ENCODE peak calls at places on chromosomes 3 and 15, in six cellular contexts. One of them, this sample, is unnamed.

GRCh38 chr3:58899159-58899952 is 150.5 kb downstream of the CFAP20DC start:
- DNase-seq in neural progenitor cell: no peak
- DNase-seq in fibroblast of lung: no peak
- DNase-seq in dorsolateral prefrontal cortex: no peak
- DNase-seq in left ventricle myocardium inferior: peak; percentile 58
- DNase-seq in foreskin fibroblast: peak; percentile 25
- DNase-seq in this sample: no peak

GRCh38 chr3:116000315-116000714 is 377.0 kb downstream of the GAP43 start:
- DNase-seq in neural progenitor cell: no peak
- DNase-seq in fibroblast of lung: peak; percentile 88
- DNase-seq in dorsolateral prefrontal cortex: no peak
- DNase-seq in left ventricle myocardium inferior: no peak
- DNase-seq in foreskin fibroblast: peak; percentile 91
- DNase-seq in this sample: peak; percentile 78

GRCh38 chr15:31325432-31325975 is 1.1 kb upstream of the KLF13 start:
- DNase-seq in neural progenitor cell: peak; percentile 52
- DNase-seq in fibroblast of lung: peak; percentile 66
- DNase-seq in dorsolateral prefrontal cortex: peak; percentile 76
- DNase-seq in left ventricle myocardium inferior: peak; percentile 88
- DNase-seq in foreskin fibroblast: no peak
- DNase-seq in this sample: peak; percentile 64

GRCh38 chr3:108475220-108475782 is 35.1 kb downstream of the MYH15 start:
- DNase-seq in neural progenitor cell: no peak
- DNase-seq in fibroblast of lung: no peak
- DNase-seq in dorsolateral prefrontal cortex: no peak
- DNase-seq in left ventricle myocardium inferior: no peak
- DNase-seq in foreskin fibroblast: no peak
- DNase-seq in this sample: no peak

GRCh38 chr15:39837454-39837853 is 54.8 kb upstream of the FSIP1 start:
- DNase-seq in neural progenitor cell: no peak
- DNase-seq in fibroblast of lung: no peak
- DNase-seq in dorsolateral prefrontal cortex: no peak
- DNase-seq in left ventricle myocardium inferior: no peak
- DNase-seq in foreskin fibroblast: no peak
- DNase-seq in this sample: no peak

GRCh38 chr3:187522293-187522692 is 147.9 kb downstream of the SST start:
- DNase-seq in neural progenitor cell: no peak
- DNase-seq in fibroblast of lung: no peak
- DNase-seq in dorsolateral prefrontal cortex: no peak
- DNase-seq in left ventricle myocardium inferior: no peak
- DNase-seq in foreskin fibroblast: no peak
- DNase-seq in this sample: peak; percentile 25

GRCh38 chr15:41936649-41937567 is 35.4 kb downstream of the EHD4 start:
- DNase-seq in neural progenitor cell: no peak
- DNase-seq in fibroblast of lung: no peak
- DNase-seq in dorsolateral prefrontal cortex: no peak
- DNase-seq in left ventricle myocardium inferior: no peak
- DNase-seq in foreskin fibroblast: no peak
- DNase-seq in this sample: no peak

GRCh38 chr3:9420850-9421549 is 23.6 kb downstream of the SETD5 start:
- DNase-seq in neural progenitor cell: no peak
- DNase-seq in fibroblast of lung: peak; percentile 41
- DNase-seq in dorsolateral prefrontal cortex: no peak
- DNase-seq in left ventricle myocardium inferior: no peak
- DNase-seq in foreskin fibroblast: no peak
- DNase-seq in this sample: peak; percentile 30

GRCh38 chr3:159796744-159797143 is 191.9 kb upstream of the IL12A start:
- DNase-seq in neural progenitor cell: no peak
- DNase-seq in fibroblast of lung: peak; percentile 71
- DNase-seq in dorsolateral prefrontal cortex: no peak
- DNase-seq in left ventricle myocardium inferior: no peak
- DNase-seq in foreskin fibroblast: no peak
- DNase-seq in this sample: peak; percentile 59

DNA sequence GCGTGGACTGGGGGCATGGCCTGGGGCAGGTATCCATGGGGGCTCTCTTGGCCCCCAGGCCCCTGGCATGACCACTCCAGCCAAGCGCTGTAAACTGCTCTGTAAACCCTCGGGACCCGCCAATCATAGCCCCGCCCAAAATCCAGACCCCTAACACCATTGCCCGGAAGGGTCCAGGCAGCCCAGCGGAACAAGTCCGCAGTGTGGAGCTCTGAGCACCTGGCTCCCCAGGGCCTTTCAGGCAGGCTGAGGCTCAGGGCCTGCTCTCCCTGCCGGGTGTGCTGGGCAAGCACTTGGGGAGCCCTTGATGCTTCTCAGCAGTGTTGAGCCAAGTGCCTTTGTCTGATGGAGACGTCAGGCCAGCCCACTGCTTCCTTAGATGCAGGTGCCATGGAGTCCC is 106.2 kb downstream of the TLE3 start:
- DNase-seq in neural progenitor cell: peak; percentile 65
- DNase-seq in fibroblast of lung: no peak
- DNase-seq in dorsolateral prefrontal cortex: no peak
- DNase-seq in left ventricle myocardium inferior: no peak
- DNase-seq in foreskin fibroblast: no peak
- DNase-seq in this sample: no peak
- TF ChIP-seq CTCF in neural progenitor cell: no peak
- TF ChIP-seq CTCF in fibroblast of lung: no peak
- TF ChIP-seq CTCF in dorsolateral prefrontal cortex: no peak
- TF ChIP-seq CTCF in left ventricle myocardium inferior: no peak
- TF ChIP-seq CTCF in foreskin fibroblast: no peak
- TF ChIP-seq CTCF in this sample: no peak

GRCh38 chr15:36863551-36863950 is 236.8 kb downstream of the MEIS2 start:
- DNase-seq in neural progenitor cell: no peak
- DNase-seq in fibroblast of lung: peak; percentile 17
- DNase-seq in dorsolateral prefrontal cortex: no peak
- DNase-seq in left ventricle myocardium inferior: no peak
- DNase-seq in foreskin fibroblast: no peak
- DNase-seq in this sample: no peak
- H3K4me3 ChIP-seq in neural progenitor cell: no peak overlapping the region
- H3K4me3 ChIP-seq in fibroblast of lung: no peak overlapping the region
- H3K4me3 ChIP-seq in dorsolateral prefrontal cortex: no peak overlapping the region
- H3K4me3 ChIP-seq in left ventricle myocardium inferior: no peak overlapping the region
- H3K4me3 ChIP-seq in foreskin fibroblast: no peak overlapping the region
- H3K4me3 ChIP-seq in this sample: no peak overlapping the region

GRCh38 chr15:101151286-101151685 is 100.6 kb downstream of the CHSY1 start:
- DNase-seq in neural progenitor cell: no peak
- DNase-seq in fibroblast of lung: no peak
- DNase-seq in dorsolateral prefrontal cortex: no peak
- DNase-seq in left ventricle myocardium inferior: no peak
- DNase-seq in foreskin fibroblast: no peak
- DNase-seq in this sample: no peak

GRCh38 chr15:101150723-101151040 is 101.2 kb downstream of the CHSY1 start:
- DNase-seq in neural progenitor cell: no peak
- DNase-seq in fibroblast of lung: no peak
- DNase-seq in dorsolateral prefrontal cortex: no peak
- DNase-seq in left ventricle myocardium inferior: no peak
- DNase-seq in foreskin fibroblast: no peak
- DNase-seq in this sample: no peak

GRCh38 chr15:101153801-101154656 is 97.8 kb downstream of the CHSY1 start:
- DNase-seq in neural progenitor cell: no peak
- DNase-seq in fibroblast of lung: no peak
- DNase-seq in dorsolateral prefrontal cortex: peak; percentile 20
- DNase-seq in left ventricle myocardium inferior: no peak
- DNase-seq in foreskin fibroblast: no peak
- DNase-seq in this sample: no peak

GRCh38 chr15:101149864-101150722 is 101.8 kb downstream of the CHSY1 start:
- DNase-seq in neural progenitor cell: no peak
- DNase-seq in fibroblast of lung: no peak
- DNase-seq in dorsolateral prefrontal cortex: no peak
- DNase-seq in left ventricle myocardium inferior: no peak
- DNase-seq in foreskin fibroblast: no peak
- DNase-seq in this sample: no peak

DNA sequence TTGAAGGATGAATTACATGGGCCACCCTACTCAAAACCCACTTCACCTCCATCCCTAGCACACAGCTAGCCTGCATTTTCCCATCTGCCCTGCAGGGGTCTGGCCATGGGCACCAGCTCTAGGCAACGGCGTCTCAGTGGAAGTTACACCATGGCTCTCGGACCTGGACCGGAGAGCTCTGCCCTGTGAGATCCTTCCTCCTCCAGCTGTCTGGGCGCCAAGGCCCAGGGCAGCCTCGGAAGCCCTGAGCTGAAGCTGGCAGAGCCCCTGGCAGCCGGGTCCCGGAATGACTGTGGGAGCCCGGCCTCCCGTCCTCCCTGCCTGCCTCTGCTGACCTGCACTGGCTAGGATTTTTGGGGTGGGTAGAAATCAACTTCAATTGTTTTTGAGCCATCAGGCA is 98.9 kb downstream of the CHSY1 start:
- DNase-seq in neural progenitor cell: peak; percentile 48
- DNase-seq in fibroblast of lung: no peak
- DNase-seq in dorsolateral prefrontal cortex: no peak
- DNase-seq in left ventricle myocardium inferior: no peak
- DNase-seq in foreskin fibroblast: no peak
- DNase-seq in this sample: no peak
- TF ChIP-seq CTCF in neural progenitor cell: peak; percentile 54
- TF ChIP-seq CTCF in fibroblast of lung: peak; percentile 39
- TF ChIP-seq CTCF in dorsolateral prefrontal cortex: peak; percentile 18
- TF ChIP-seq CTCF in left ventricle myocardium inferior: peak; percentile 39
- TF ChIP-seq CTCF in foreskin fibroblast: peak; percentile 11
- TF ChIP-seq CTCF in this sample: peak; percentile 47

DNA sequence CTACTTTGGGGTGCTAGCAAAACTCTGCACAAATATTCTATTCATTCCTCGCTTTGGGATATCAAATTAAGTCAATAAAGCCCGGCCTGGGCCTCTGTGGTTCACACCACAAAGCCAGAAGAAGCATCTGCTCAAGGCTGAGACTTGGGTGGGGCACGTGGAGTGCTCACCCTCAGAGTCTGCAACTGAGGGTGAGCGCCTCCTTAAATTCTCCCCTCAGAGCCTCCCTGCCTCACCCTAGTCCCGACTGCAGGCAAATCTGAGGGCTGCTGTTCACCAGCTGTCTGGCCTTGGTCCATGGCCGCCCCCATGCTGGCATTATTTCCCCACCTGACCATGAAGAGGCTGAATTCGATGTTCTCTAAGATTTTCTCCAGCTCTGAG is 1.7 kb upstream of the MEGF11 start:
- DNase-seq in neural progenitor cell: no peak
- DNase-seq in fibroblast of lung: no peak
- DNase-seq in dorsolateral prefrontal cortex: no peak
- DNase-seq in left ventricle myocardium inferior: no peak
- DNase-seq in foreskin fibroblast: no peak
- DNase-seq in this sample: no peak
- H3K4me3 ChIP-seq in neural progenitor cell: no peak overlapping the region
- H3K4me3 ChIP-seq in fibroblast of lung: no peak overlapping the region
- H3K4me3 ChIP-seq in dorsolateral prefrontal cortex: no peak overlapping the region
- H3K4me3 ChIP-seq in left ventricle myocardium inferior: no peak overlapping the region
- H3K4me3 ChIP-seq in foreskin fibroblast: no peak overlapping the region
- H3K4me3 ChIP-seq in this sample: no peak overlapping the region

GRCh38 chr3:112699436-112699978 is 58.6 kb upstream of the CCDC80 start:
- DNase-seq in neural progenitor cell: no peak
- DNase-seq in fibroblast of lung: peak; percentile 42
- DNase-seq in dorsolateral prefrontal cortex: no peak
- DNase-seq in left ventricle myocardium inferior: no peak
- DNase-seq in foreskin fibroblast: peak; percentile 75
- DNase-seq in this sample: no peak
- TF ChIP-seq CTCF in neural progenitor cell: no peak
- TF ChIP-seq CTCF in fibroblast of lung: peak; percentile 7
- TF ChIP-seq CTCF in dorsolateral prefrontal cortex: no peak
- TF ChIP-seq CTCF in left ventricle myocardium inferior: no peak
- TF ChIP-seq CTCF in foreskin fibroblast: no peak
- TF ChIP-seq CTCF in this sample: no peak

GRCh38 chr3:179528786-179529185 is 33.9 kb upstream of the ACTL6A start:
- DNase-seq in neural progenitor cell: no peak
- DNase-seq in fibroblast of lung: peak; percentile 3
- DNase-seq in dorsolateral prefrontal cortex: no peak
- DNase-seq in left ventricle myocardium inferior: no peak
- DNase-seq in foreskin fibroblast: peak; percentile 11
- DNase-seq in this sample: no peak

GRCh38 chr3:179526482-179526881 is 36.2 kb upstream of the ACTL6A start:
- DNase-seq in neural progenitor cell: no peak
- DNase-seq in fibroblast of lung: no peak
- DNase-seq in dorsolateral prefrontal cortex: no peak
- DNase-seq in left ventricle myocardium inferior: no peak
- DNase-seq in foreskin fibroblast: no peak
- DNase-seq in this sample: peak; percentile 10

GRCh38 chr3:179526989-179527391 is 35.7 kb upstream of the ACTL6A start:
- DNase-seq in neural progenitor cell: peak; percentile 77
- DNase-seq in fibroblast of lung: peak; percentile 85
- DNase-seq in dorsolateral prefrontal cortex: no peak
- DNase-seq in left ventricle myocardium inferior: peak; percentile 59
- DNase-seq in foreskin fibroblast: peak; percentile 56
- DNase-seq in this sample: peak; percentile 83
- H3K4me3 ChIP-seq in neural progenitor cell: no peak overlapping the region
- H3K4me3 ChIP-seq in fibroblast of lung: peak overlapping the region; percentile 32
- H3K4me3 ChIP-seq in dorsolateral prefrontal cortex: peak overlapping the region; percentile 27
- H3K4me3 ChIP-seq in left ventricle myocardium inferior: peak overlapping the region; percentile 32
- H3K4me3 ChIP-seq in foreskin fibroblast: peak overlapping the region; percentile 40
- H3K4me3 ChIP-seq in this sample: peak overlapping the region; percentile 36

DNA sequence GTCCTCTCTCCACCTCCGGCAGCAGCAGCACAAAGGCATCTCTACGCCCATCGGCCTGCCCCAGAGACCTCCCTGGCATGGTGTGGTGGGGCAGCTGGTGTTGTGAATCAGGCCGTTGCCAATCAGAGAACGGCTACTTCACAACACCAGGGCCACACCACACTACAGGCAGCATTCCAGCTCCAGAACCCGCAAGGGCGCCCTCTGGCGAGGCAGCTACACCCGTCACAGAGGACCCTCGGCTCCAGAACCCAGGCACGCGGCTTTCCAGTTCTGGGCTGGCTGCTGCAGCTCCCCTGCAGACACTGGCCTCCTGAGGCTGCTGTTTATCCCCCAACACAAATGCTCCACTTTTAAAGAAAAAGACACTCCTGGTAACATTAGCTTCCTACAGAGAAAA is 127.5 kb upstream of the TOPAZ1 start:
- DNase-seq in neural progenitor cell: peak; percentile 70
- DNase-seq in fibroblast of lung: peak; percentile 43
- DNase-seq in dorsolateral prefrontal cortex: peak; percentile 58
- DNase-seq in left ventricle myocardium inferior: peak; percentile 31
- DNase-seq in foreskin fibroblast: no peak
- DNase-seq in this sample: peak; percentile 13
- TF ChIP-seq CTCF in neural progenitor cell: peak; percentile 65
- TF ChIP-seq CTCF in fibroblast of lung: peak; percentile 54
- TF ChIP-seq CTCF in dorsolateral prefrontal cortex: peak; percentile 16
- TF ChIP-seq CTCF in left ventricle myocardium inferior: peak; percentile 55
- TF ChIP-seq CTCF in foreskin fibroblast: peak; percentile 36
- TF ChIP-seq CTCF in this sample: peak; percentile 53

DNA sequence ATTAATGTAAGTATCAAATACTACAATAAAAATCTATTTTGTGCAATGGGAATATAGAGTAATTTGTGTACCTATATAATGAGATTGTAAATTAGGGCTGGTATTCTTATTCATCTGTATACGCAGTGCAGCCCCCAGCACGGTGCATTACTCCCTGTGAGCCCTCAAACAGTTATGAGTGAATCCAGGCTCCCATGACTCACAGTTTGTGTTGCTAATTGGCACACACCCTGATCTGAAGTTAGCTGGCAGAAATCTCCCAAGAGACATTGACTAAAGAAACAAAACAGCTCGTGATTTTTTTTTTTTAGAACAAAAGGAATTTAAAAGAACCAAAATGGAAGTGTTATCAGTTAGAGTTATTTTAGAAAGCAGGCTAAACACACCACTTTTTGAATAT is 15.7 kb downstream of the GK5 start:
- DNase-seq in neural progenitor cell: no peak
- DNase-seq in fibroblast of lung: peak; percentile 88
- DNase-seq in dorsolateral prefrontal cortex: no peak
- DNase-seq in left ventricle myocardium inferior: no peak
- DNase-seq in foreskin fibroblast: peak; percentile 65
- DNase-seq in this sample: peak; percentile 91
- H3K4me3 ChIP-seq in neural progenitor cell: no peak overlapping the region
- H3K4me3 ChIP-seq in fibroblast of lung: no peak overlapping the region
- H3K4me3 ChIP-seq in dorsolateral prefrontal cortex: peak overlapping the region; percentile 1
- H3K4me3 ChIP-seq in left ventricle myocardium inferior: no peak overlapping the region
- H3K4me3 ChIP-seq in foreskin fibroblast: no peak overlapping the region
- H3K4me3 ChIP-seq in this sample: peak overlapping the region; percentile 9

This sample was measured in fibroblast of villous mesenchyme.